ENCODE peak calls at places on chromosomes 12 and 14, in nine cellular contexts. A is HFFc6; S is stimulated activated CD4-positive, alpha-beta T cell treated with anti-CD3 and anti-CD28 coated beads, Interleukin-4, amount 100 ng/mL, for 48 hours; T is myocyte; Z is MCF 10A; R is activated T-cell treated with anti-CD3 and anti-CD28 coated beads, Interleukin-2, amount 50 U/mL, for 72 hours; G is GM10248; E is heart right ventricle; O is NCI-H82. P is an unnamed sample.
A peak's percentile ranks its signal among the peaks of the same experiment; 100 is the strongest.

GRCh38 chr12:31470462-31470861 is 120.5 kb downstream of the DENND5B start:
- DNase-seq in A (no peak), S (no peak), T (peak; percentile 21), Z (no peak), R (no peak), G (no peak), E (no peak), O (no peak), P (no peak)

GRCh38 chr12:52495385-52495784 is 2.3 kb upstream of the KRT6A start:
- DNase-seq in A (no peak), S (no peak), T (peak; percentile 90), Z (peak; percentile 95), R (no peak), G (no peak), E (no peak), O (peak; percentile 18), P (peak; percentile 83)

GRCh38 chr12:132430838-132431826 is 58.8 kb upstream of the FBRSL1 start:
- DNase-seq in A (no peak), S (no peak), T (peak; percentile 75), Z (no peak), R (no peak), G (no peak), E (no peak), O (no peak), P (no peak)

GRCh38 chr12:127162902-127163301 is 1104.1 kb upstream of the TMEM132C start:
- DNase-seq in A (peak; percentile 66), S (no peak), T (peak; percentile 39), Z (peak; percentile 57), R (peak; percentile 58), G (no peak), E (no peak), O (no peak), P (no peak)

GRCh38 chr14:93055651-93056115 is 60.0 kb downstream of the ITPK1 start:
- DNase-seq in A (no peak), S (no peak), T (no peak), Z (no peak), R (no peak), G (no peak), E (no peak), O (no peak), P (no peak)

GRCh38 chr12:55687746-55688145 is 20.0 kb downstream of the ITGA7 start:
- DNase-seq in A (no peak), S (no peak), T (no peak), Z (no peak), R (peak; percentile 37), G (peak; percentile 71), E (no peak), O (no peak), P (no peak)

GRCh38 chr14:105224845-105225585 is 23.3 kb upstream of the BTBD6 start:
- DNase-seq in A (no peak), S (no peak), T (no peak), Z (no peak), R (no peak), G (no peak), E (no peak), O (no peak), P (no peak)

GRCh38 chr12:13390381-13390856 is 193.9 kb downstream of the EMP1 start:
- DNase-seq in A (peak; percentile 16), S (no peak), T (peak; percentile 93), Z (peak; percentile 97), R (no peak), G (no peak), E (peak; percentile 86), O (no peak), P (peak; percentile 8)

GRCh38 chr12:110818511-110818910 is 28.3 kb upstream of the CCDC63 start:
- DNase-seq in A (no peak), S (no peak), T (no peak), Z (no peak), R (no peak), G (no peak), E (no peak), O (no peak), P (no peak)

GRCh38 chr12:131861261-131862083 is 33.0 kb upstream of the ULK1 start:
- DNase-seq in A (no peak), S (no peak), T (no peak), Z (no peak), R (no peak), G (no peak), E (no peak), O (no peak), P (no peak)

GRCh38 chr12:127257366-127257935 is 1009.5 kb upstream of the TMEM132C start:
- DNase-seq in A (peak; percentile 60), S (no peak), T (no peak), Z (peak; percentile 14), R (no peak), G (no peak), E (no peak), O (no peak), P (no peak)

GRCh38 chr12:76976777-76977465 is 88.4 kb downstream of the E2F7 start:
- DNase-seq in A (no peak), S (no peak), T (no peak), Z (peak; percentile 38), R (no peak), G (no peak), E (no peak), O (no peak), P (no peak)

GRCh38 chr14:72892103-72892878 is 1.6 kb downstream of the DPF3 start:
- DNase-seq in A (peak; percentile 34), S (no peak), T (no peak), Z (no peak), R (peak; percentile 15), G (no peak), E (no peak), O (peak; percentile 17), P (peak; percentile 38)

GRCh38 chr12:123478762-123479161 is 20.8 kb downstream of the SNRNP35 start:
- DNase-seq in A (no peak), S (no peak), T (peak; percentile 98), Z (peak; percentile 79), R (no peak), G (no peak), E (peak; percentile 71), O (no peak), P (no peak)

GRCh38 chr12:65511134-65511912 is 232.8 kb downstream of the MSRB3 start:
- DNase-seq in A (no peak), S (no peak), T (peak; percentile 43), Z (no peak), R (no peak), G (no peak), E (peak; percentile 56), O (peak; percentile 51), P (no peak)

P was measured in NCI-H524 treated with DMSO at 0.1 percent for 48 hours.